ENCODE peak calls at places on chromosomes 3 and 15, in six cellular contexts. One of them, this sample, is unnamed.
A peak's percentile ranks its signal among the peaks of the same experiment; 100 is the strongest.

GRCh38 chr3:108528459-108529231 is 18.2 kb upstream of the MYH15 start:
- DNase-seq in heart left ventricle: no peak
- DNase-seq in ovary: no peak
- DNase-seq in foreskin fibroblast: no peak
- DNase-seq in aorta: no peak
- DNase-seq in astrocyte: no peak
- DNase-seq in this sample: peak; percentile 24

GRCh38 chr15:74369756-74370155 is 2.3 kb upstream of the CYP11A1 start:
- DNase-seq in ovary: no peak
- DNase-seq in heart left ventricle: no peak
- DNase-seq in astrocyte: no peak
- DNase-seq in aorta: no peak
- DNase-seq in foreskin fibroblast: no peak
- DNase-seq in this sample: no peak

GRCh38 chr3:133488785-133489367 is 84.6 kb upstream of the CDV3 start:
- DNase-seq in ovary: no peak
- DNase-seq in foreskin fibroblast: peak; percentile 70
- DNase-seq in astrocyte: peak; percentile 73
- DNase-seq in heart left ventricle: no peak
- DNase-seq in aorta: no peak
- DNase-seq in this sample: peak; percentile 24

GRCh38 chr3:46135475-46135874 is 72.6 kb downstream of the CCR1 start:
- DNase-seq in heart left ventricle: no peak
- DNase-seq in foreskin fibroblast: no peak
- DNase-seq in aorta: no peak
- DNase-seq in astrocyte: no peak
- DNase-seq in ovary: no peak
- DNase-seq in this sample: peak; percentile 74

GRCh38 chr3:47410417-47410720 is 29.5 kb downstream of the PTPN23 start:
- DNase-seq in ovary: no peak
- DNase-seq in heart left ventricle: no peak
- DNase-seq in foreskin fibroblast: no peak
- DNase-seq in astrocyte: no peak
- DNase-seq in aorta: no peak
- DNase-seq in this sample: no peak

GRCh38 chr3:110550511-110550910 is 521.1 kb upstream of the NECTIN3 start:
- DNase-seq in ovary: no peak
- DNase-seq in heart left ventricle: no peak
- DNase-seq in aorta: no peak
- DNase-seq in astrocyte: no peak
- DNase-seq in foreskin fibroblast: no peak
- DNase-seq in this sample: no peak

GRCh38 chr15:52683585-52683984 is 4.4 kb upstream of the ATOSA start:
- DNase-seq in ovary: no peak
- DNase-seq in heart left ventricle: no peak
- DNase-seq in astrocyte: no peak
- DNase-seq in aorta: no peak
- DNase-seq in foreskin fibroblast: no peak
- DNase-seq in this sample: peak; percentile 54

GRCh38 chr3:15294914-15295313 is 37.5 kb downstream of the SH3BP5 start:
- DNase-seq in aorta: peak; percentile 77
- DNase-seq in foreskin fibroblast: no peak
- DNase-seq in ovary: no peak
- DNase-seq in astrocyte: peak; percentile 51
- DNase-seq in heart left ventricle: no peak
- DNase-seq in this sample: peak; percentile 40

GRCh38 chr3:168801792-168802191 is 706.1 kb upstream of the GOLIM4 start:
- DNase-seq in astrocyte: peak; percentile 90
- DNase-seq in ovary: no peak
- DNase-seq in aorta: no peak
- DNase-seq in heart left ventricle: no peak
- DNase-seq in foreskin fibroblast: peak; percentile 53
- DNase-seq in this sample: no peak

GRCh38 chr3:32448686-32449474 is 53.8 kb downstream of the CMTM6 start:
- DNase-seq in foreskin fibroblast: no peak
- DNase-seq in aorta: peak; percentile 73
- DNase-seq in heart left ventricle: no peak
- DNase-seq in astrocyte: no peak
- DNase-seq in ovary: no peak
- DNase-seq in this sample: no peak

GRCh38 chr15:83275412-83275811 is 9.1 kb downstream of the BNC1 start:
- DNase-seq in ovary: no peak
- DNase-seq in heart left ventricle: no peak
- DNase-seq in aorta: no peak
- DNase-seq in foreskin fibroblast: no peak
- DNase-seq in astrocyte: peak; percentile 55
- DNase-seq in this sample: no peak

GRCh38 chr15:88113909-88114308 is 142.6 kb downstream of the NTRK3 start:
- DNase-seq in ovary: no peak
- DNase-seq in heart left ventricle: no peak
- DNase-seq in astrocyte: peak; percentile 88
- DNase-seq in foreskin fibroblast: no peak
- DNase-seq in aorta: no peak
- DNase-seq in this sample: no peak

GRCh38 chr3:36244728-36245127 is 135.6 kb upstream of the STAC start:
- DNase-seq in foreskin fibroblast: no peak
- DNase-seq in astrocyte: peak; percentile 60
- DNase-seq in aorta: no peak
- DNase-seq in ovary: no peak
- DNase-seq in heart left ventricle: no peak
- DNase-seq in this sample: no peak

GRCh38 chr15:99244306-99244705 is 5.1 kb downstream of the TTC23 start:
- DNase-seq in foreskin fibroblast: no peak
- DNase-seq in astrocyte: no peak
- DNase-seq in ovary: no peak
- DNase-seq in aorta: no peak
- DNase-seq in heart left ventricle: no peak
- DNase-seq in this sample: no peak
- H3K4me3 ChIP-seq in foreskin fibroblast: no peak overlapping the region
- H3K4me3 ChIP-seq in astrocyte: no peak overlapping the region
- H3K4me3 ChIP-seq in ovary: no peak overlapping the region
- H3K4me3 ChIP-seq in aorta: no peak overlapping the region
- H3K4me3 ChIP-seq in heart left ventricle: no peak overlapping the region
- H3K4me3 ChIP-seq in this sample: no peak overlapping the region

GRCh38 chr15:63381301-63382192 is at the start of gene CA12:
- DNase-seq in aorta: peak; percentile 58
- DNase-seq in astrocyte: peak; percentile 37
- DNase-seq in foreskin fibroblast: peak; percentile 62
- DNase-seq in heart left ventricle: no peak
- DNase-seq in ovary: peak; percentile 30
- DNase-seq in this sample: peak; percentile 42
- H3K4me3 ChIP-seq in aorta: peak within 1 kb of the TSS; percentile 58
- H3K4me3 ChIP-seq in astrocyte: peak within 1 kb of the TSS; percentile 74
- H3K4me3 ChIP-seq in foreskin fibroblast: peak within 1 kb of the TSS; percentile 72
- H3K4me3 ChIP-seq in heart left ventricle: peak within 1 kb of the TSS; percentile 49
- H3K4me3 ChIP-seq in ovary: peak within 1 kb of the TSS; percentile 40
- H3K4me3 ChIP-seq in this sample: no peak within 1 kb of the TSS

GRCh38 chr15:65925338-65925737 is 56.0 kb downstream of the RAB11A start:
- DNase-seq in ovary: no peak
- DNase-seq in aorta: no peak
- DNase-seq in heart left ventricle: no peak
- DNase-seq in astrocyte: no peak
- DNase-seq in foreskin fibroblast: no peak
- DNase-seq in this sample: no peak
- H3K4me3 ChIP-seq in ovary: no peak overlapping the region
- H3K4me3 ChIP-seq in aorta: no peak overlapping the region
- H3K4me3 ChIP-seq in heart left ventricle: no peak overlapping the region
- H3K4me3 ChIP-seq in astrocyte: no peak overlapping the region
- H3K4me3 ChIP-seq in foreskin fibroblast: no peak overlapping the region
- H3K4me3 ChIP-seq in this sample: no peak overlapping the region

GRCh38 chr3:126358038-126358815 is 1.0 kb upstream of the KLF15 start:
- DNase-seq in foreskin fibroblast: no peak
- DNase-seq in heart left ventricle: peak; percentile 46
- DNase-seq in aorta: no peak
- DNase-seq in astrocyte: no peak
- DNase-seq in ovary: no peak
- DNase-seq in this sample: peak; percentile 66
- H3K4me3 ChIP-seq in foreskin fibroblast: no peak overlapping the region
- H3K4me3 ChIP-seq in heart left ventricle: peak overlapping the region; percentile 74
- H3K4me3 ChIP-seq in aorta: peak overlapping the region; percentile 31
- H3K4me3 ChIP-seq in astrocyte: peak overlapping the region; percentile 56
- H3K4me3 ChIP-seq in ovary: peak overlapping the region; percentile 38
- H3K4me3 ChIP-seq in this sample: no peak overlapping the region